ENCODE peak calls at places on chromosomes 7 and 10, in seven cellular contexts. K is BJ; P is anterior cingulate cortex; R is activated T-helper 1 cell treated with anti-CD3 and anti-CD28 coated beads, Interleukin-12 subunit alpha, Interleukin-12 subunit beta, Interleukin-2, Interleukin-4 antibody, amounts not matched to agents 30 ng/mL and 10 ng/mL and 1 ng/mL, durations not matched to agents 14 hours and 24 hours and 36 hours; U is foreskin keratinocyte; S is pulmonary artery endothelial cell; M is HCT116. X is an unnamed sample.

GRCh38 chr7:87427289-87427688 is 48.2 kb downstream of the ABCB4 start:
- DNase-seq in K (no peak), P (no peak), R (no peak), U (no peak), S (no peak), M (no peak), X (no peak)

GRCh38 chr10:91097313-91097712 is 123.2 kb upstream of the PCGF5 start:
- DNase-seq in K (no peak), P (no peak), R (no peak), U (no peak), S (no peak), M (no peak), X (no peak)

GRCh38 chr7:6271694-6272371 is 591 bp downstream of the CYTH3 start:
- DNase-seq in K (no peak), P (peak), R (peak), U (no peak), S (no peak), M (no peak), X (no peak)

GRCh38 chr7:2529161-2530075 is 9.8 kb downstream of the LFNG start:
- DNase-seq in K (no peak), P (peak), R (peak), U (no peak), S (no peak), M (no peak), X (no peak)

GRCh38 chr10:17144757-17145156 is 15.1 kb upstream of the CUBN start:
- DNase-seq in K (no peak), P (no peak), R (peak), U (peak), S (no peak), M (no peak), X (no peak)

GRCh38 chr10:44959243-44960097 is at the start of gene RASSF4:
- DNase-seq in K (peak), P (peak), R (peak), U (peak), S (no peak), M (peak), X (no peak)

GRCh38 chr7:126700807-126701604 is 551.7 kb downstream of the GRM8 start:
- DNase-seq in K (peak), P (no peak), R (peak), U (peak), S (peak), M (peak), X (peak)

GRCh38 chr7:154832557-154833138 is 170.3 kb downstream of the PAXIP1 start:
- DNase-seq in K (no peak), P (peak), R (no peak), U (no peak), S (no peak), M (peak), X (no peak)

GRCh38 chr10:27207350-27207749 is 33.2 kb downstream of the ACBD5 start:
- DNase-seq in K (no peak), P (no peak), R (no peak), U (no peak), S (no peak), M (no peak), X (no peak)

GRCh38 chr10:33334170-33334838 is at the start of gene NRP1:
- DNase-seq in K (no peak), P (no peak), R (no peak), U (no peak), S (peak), M (no peak), X (no peak)

GRCh38 chr10:12214093-12214492 is 18.1 kb downstream of the CDC123 start:
- DNase-seq in K (no peak), P (no peak), R (no peak), U (no peak), S (no peak), M (no peak), X (no peak)

GRCh38 chr7:44633254-44634186 is 27.1 kb downstream of the OGDH start:
- DNase-seq in K (peak), P (peak), R (peak), U (peak), S (peak), M (no peak), X (peak)

GRCh38 chr7:94182066-94182465 is 177.9 kb upstream of the BET1 start:
- DNase-seq in K (no peak), P (no peak), R (no peak), U (peak), S (no peak), M (peak), X (no peak)

GRCh38 chr7:2013381-2014311 is 219.1 kb downstream of the MAD1L1 start:
- DNase-seq in K (no peak), P (no peak), R (no peak), U (no peak), S (no peak), M (no peak), X (no peak)

GRCh38 chr7:142908290-142908689 is 22.7 kb upstream of the TRPV6 start:
- DNase-seq in K (no peak), P (no peak), R (no peak), U (no peak), S (no peak), M (no peak), X (no peak)

GRCh38 chr7:71409550-71410157 is 277.7 kb downstream of the GALNT17 start:
- DNase-seq in K (no peak), P (no peak), R (no peak), U (no peak), S (no peak), M (no peak), X (no peak)

X was measured in glomerular endothelial cell.